ENCODE peak calls at places on chromosomes 12 and 14, in ten cellular contexts. One of them, this sample, is unnamed.

GRCh38 chr14:55274760-55275159 is 3.5 kb downstream of the FBXO34 start:
- DNase-seq in HFFc6: peak; percentile 50
- DNase-seq in progenitor cell of endocrine pancreas: no peak
- DNase-seq in lower leg skin: no peak
- DNase-seq in cerebellum: no peak
- DNase-seq in HEK293T: no peak
- DNase-seq in myocyte: peak; percentile 71
- DNase-seq in M059J: peak; percentile 33
- DNase-seq in T1000: no peak
- DNase-seq in posterior vena cava: no peak
- DNase-seq in this sample: no peak

GRCh38 chr14:61426048-61426447 is 104.7 kb downstream of the PRKCH start:
- DNase-seq in M059J: no peak
- DNase-seq in myocyte: no peak
- DNase-seq in HEK293T: no peak
- DNase-seq in lower leg skin: no peak
- DNase-seq in cerebellum: no peak
- DNase-seq in posterior vena cava: no peak
- DNase-seq in T1000: no peak
- DNase-seq in HFFc6: no peak
- DNase-seq in progenitor cell of endocrine pancreas: no peak
- DNase-seq in this sample: no peak

GRCh38 chr12:2284857-2285256 is 232.1 kb downstream of the CACNA1C start:
- DNase-seq in lower leg skin: peak; percentile 90
- DNase-seq in myocyte: peak; percentile 68
- DNase-seq in cerebellum: peak; percentile 67
- DNase-seq in HEK293T: peak; percentile 74
- DNase-seq in M059J: peak; percentile 88
- DNase-seq in HFFc6: peak; percentile 78
- DNase-seq in progenitor cell of endocrine pancreas: peak; percentile 78
- DNase-seq in posterior vena cava: peak; percentile 90
- DNase-seq in T1000: peak; percentile 65
- DNase-seq in this sample: peak; percentile 89

GRCh38 chr12:116057356-116057755 is 220.1 kb downstream of the MED13L start:
- DNase-seq in lower leg skin: no peak
- DNase-seq in posterior vena cava: no peak
- DNase-seq in T1000: no peak
- DNase-seq in progenitor cell of endocrine pancreas: no peak
- DNase-seq in HEK293T: no peak
- DNase-seq in cerebellum: no peak
- DNase-seq in HFFc6: no peak
- DNase-seq in myocyte: no peak
- DNase-seq in M059J: no peak
- DNase-seq in this sample: no peak

GRCh38 chr12:70247653-70248199 is 4.5 kb downstream of the CNOT2 start:
- DNase-seq in posterior vena cava: no peak
- DNase-seq in T1000: no peak
- DNase-seq in myocyte: no peak
- DNase-seq in HFFc6: no peak
- DNase-seq in M059J: no peak
- DNase-seq in HEK293T: no peak
- DNase-seq in cerebellum: no peak
- DNase-seq in lower leg skin: no peak
- DNase-seq in progenitor cell of endocrine pancreas: no peak
- DNase-seq in this sample: no peak

GRCh38 chr14:104371917-104372316 is 207.6 kb upstream of the C14orf180 start:
- DNase-seq in HFFc6: no peak
- DNase-seq in M059J: no peak
- DNase-seq in myocyte: no peak
- DNase-seq in HEK293T: no peak
- DNase-seq in lower leg skin: no peak
- DNase-seq in posterior vena cava: peak; percentile 30
- DNase-seq in cerebellum: no peak
- DNase-seq in progenitor cell of endocrine pancreas: no peak
- DNase-seq in T1000: no peak
- DNase-seq in this sample: no peak

GRCh38 chr12:79778802-79779201 is 88.0 kb upstream of the PAWR start:
- DNase-seq in myocyte: no peak
- DNase-seq in posterior vena cava: no peak
- DNase-seq in lower leg skin: no peak
- DNase-seq in T1000: no peak
- DNase-seq in HEK293T: no peak
- DNase-seq in cerebellum: no peak
- DNase-seq in HFFc6: no peak
- DNase-seq in progenitor cell of endocrine pancreas: no peak
- DNase-seq in M059J: no peak
- DNase-seq in this sample: no peak

GRCh38 chr14:72864712-72865365 is 29.1 kb downstream of the DPF3 start:
- DNase-seq in T1000: no peak
- DNase-seq in progenitor cell of endocrine pancreas: no peak
- DNase-seq in cerebellum: no peak
- DNase-seq in HEK293T: no peak
- DNase-seq in myocyte: no peak
- DNase-seq in posterior vena cava: no peak
- DNase-seq in lower leg skin: no peak
- DNase-seq in M059J: no peak
- DNase-seq in HFFc6: no peak
- DNase-seq in this sample: no peak

GRCh38 chr12:62919827-62920226 is 15.1 kb downstream of the PPM1H start:
- DNase-seq in progenitor cell of endocrine pancreas: no peak
- DNase-seq in posterior vena cava: no peak
- DNase-seq in M059J: peak; percentile 77
- DNase-seq in HFFc6: peak; percentile 29
- DNase-seq in cerebellum: peak; percentile 42
- DNase-seq in myocyte: peak; percentile 96
- DNase-seq in lower leg skin: no peak
- DNase-seq in T1000: no peak
- DNase-seq in HEK293T: no peak
- DNase-seq in this sample: no peak

GRCh38 chr14:99191663-99192621 is 80.1 kb downstream of the BCL11B start:
- DNase-seq in M059J: peak; percentile 50
- DNase-seq in HEK293T: no peak
- DNase-seq in cerebellum: peak; percentile 69
- DNase-seq in lower leg skin: no peak
- DNase-seq in posterior vena cava: peak; percentile 89
- DNase-seq in T1000: no peak
- DNase-seq in myocyte: peak; percentile 11
- DNase-seq in HFFc6: peak; percentile 10
- DNase-seq in progenitor cell of endocrine pancreas: no peak
- DNase-seq in this sample: no peak

GRCh38 chr12:49273726-49274395 is 9.0 kb downstream of the TUBA1C start:
- DNase-seq in M059J: no peak
- DNase-seq in T1000: no peak
- DNase-seq in lower leg skin: no peak
- DNase-seq in myocyte: no peak
- DNase-seq in cerebellum: no peak
- DNase-seq in progenitor cell of endocrine pancreas: no peak
- DNase-seq in posterior vena cava: peak; percentile 40
- DNase-seq in HEK293T: no peak
- DNase-seq in HFFc6: no peak
- DNase-seq in this sample: no peak

GRCh38 chr14:76203086-76204001 is 51.6 kb downstream of the GPATCH2L start:
- DNase-seq in T1000: peak; percentile 61
- DNase-seq in HFFc6: peak; percentile 90
- DNase-seq in lower leg skin: no peak
- DNase-seq in myocyte: peak; percentile 66
- DNase-seq in posterior vena cava: peak; percentile 76
- DNase-seq in cerebellum: no peak
- DNase-seq in HEK293T: no peak
- DNase-seq in progenitor cell of endocrine pancreas: no peak
- DNase-seq in M059J: peak; percentile 88
- DNase-seq in this sample: no peak

GRCh38 chr12:105474672-105475071 is 144.2 kb downstream of the C12orf75 start:
- DNase-seq in HFFc6: peak; percentile 62
- DNase-seq in progenitor cell of endocrine pancreas: no peak
- DNase-seq in HEK293T: no peak
- DNase-seq in M059J: peak; percentile 89
- DNase-seq in lower leg skin: no peak
- DNase-seq in T1000: peak; percentile 20
- DNase-seq in myocyte: peak; percentile 66
- DNase-seq in posterior vena cava: no peak
- DNase-seq in cerebellum: no peak
- DNase-seq in this sample: no peak

GRCh38 chr12:107560906-107561285 is 124.7 kb upstream of the PWP1 start:
- DNase-seq in T1000: no peak
- DNase-seq in posterior vena cava: no peak
- DNase-seq in cerebellum: no peak
- DNase-seq in myocyte: no peak
- DNase-seq in HEK293T: no peak
- DNase-seq in progenitor cell of endocrine pancreas: no peak
- DNase-seq in M059J: no peak
- DNase-seq in lower leg skin: peak; percentile 58
- DNase-seq in HFFc6: no peak
- DNase-seq in this sample: no peak

GRCh38 chr12:116263844-116264243 is 13.6 kb downstream of the MED13L start:
- DNase-seq in myocyte: no peak
- DNase-seq in HFFc6: no peak
- DNase-seq in lower leg skin: no peak
- DNase-seq in T1000: no peak
- DNase-seq in posterior vena cava: no peak
- DNase-seq in progenitor cell of endocrine pancreas: no peak
- DNase-seq in cerebellum: no peak
- DNase-seq in M059J: no peak
- DNase-seq in HEK293T: no peak
- DNase-seq in this sample: no peak